ENCODE peak calls at places on chromosomes 11 and 22, in five cellular contexts. R is DMS153; G is activated CD4-positive, alpha-beta T cell treated with anti-CD3 and anti-CD28 coated beads for 4 hours; E is coronary artery; U is AG10803. P is an unnamed sample.

GRCh38 chr11:8603696-8604077 is 9.7 kb upstream of the STK33 start:
- DNase-seq in R (no peak), G (no peak), E (no peak), U (no peak), P (no peak)

GRCh38 chr22:31179345-31179744 is 19.4 kb downstream of the RNF185 start:
- DNase-seq in R (peak; percentile 23), G (no peak), E (no peak), U (peak; percentile 76), P (no peak)

GRCh38 chr11:68053117-68053516 is 14.3 kb downstream of the TCIRG1 start:
- DNase-seq in R (no peak), G (no peak), E (no peak), U (no peak), P (peak; percentile 34)

GRCh38 chr22:46073683-46074504 is 76.4 kb upstream of the PPARA start:
- DNase-seq in R (no peak), G (no peak), E (peak; percentile 83), U (no peak), P (no peak)

GRCh38 chr11:13277719-13278619 is at the start of gene BMAL1:
- DNase-seq in R (no peak), G (peak; percentile 33), E (peak; percentile 79), U (no peak), P (peak; percentile 64)

GRCh38 chr11:132540586-132540985 is 991.7 kb downstream of the OPCML start:
- DNase-seq in R (no peak), G (no peak), E (no peak), U (peak; percentile 15), P (no peak)

GRCh38 chr11:46363455-46363920 is 16.2 kb downstream of the DGKZ start:
- DNase-seq in R (no peak), G (no peak), E (no peak), U (peak; percentile 29), P (no peak)

GRCh38 chr22:24068717-24069116 is 57.6 kb downstream of the CABIN1 start:
- DNase-seq in R (peak; percentile 2), G (no peak), E (peak; percentile 31), U (no peak), P (no peak)

GRCh38 chr22:50318698-50319411 is 8.0 kb downstream of the DENND6B start:
- DNase-seq in R (no peak), G (no peak), E (no peak), U (no peak), P (no peak)

GRCh38 chr11:72813740-72814138 is 472 bp upstream of the ATG16L2 start:
- DNase-seq in R (peak; percentile 58), G (peak; percentile 81), E (no peak), U (peak; percentile 75), P (peak; percentile 88)